ENCODE peak calls at places on chromosomes 7 and 10, in four cellular contexts. One of them, this sample, is unnamed.

GRCh38 chr10:100600218-100600617 is 64.5 kb downstream of the HIF1AN start:
- DNase-seq in HepG2: no peak
- DNase-seq in HCT116: no peak
- DNase-seq in H1: no peak
- DNase-seq in this sample: no peak

GRCh38 chr10:13183625-13184024 is 22.3 kb downstream of the MCM10 start:
- DNase-seq in HepG2: no peak
- DNase-seq in H1: no peak
- DNase-seq in HCT116: no peak
- DNase-seq in this sample: no peak

GRCh38 chr10:24873281-24873683 is 79.1 kb downstream of the PRTFDC1 start:
- DNase-seq in H1: no peak
- DNase-seq in HepG2: peak
- DNase-seq in HCT116: no peak
- DNase-seq in this sample: no peak

GRCh38 chr10:90751107-90751997 is 106.5 kb downstream of the HTR7 start:
- DNase-seq in HCT116: peak
- DNase-seq in HepG2: peak
- DNase-seq in H1: peak
- DNase-seq in this sample: peak

GRCh38 chr7:134120405-134120804 is 6.7 kb upstream of the LRGUK start:
- DNase-seq in H1: no peak
- DNase-seq in HepG2: no peak
- DNase-seq in HCT116: no peak
- DNase-seq in this sample: no peak

GRCh38 chr7:156975620-156976019 is 26.1 kb downstream of the NOM1 start:
- DNase-seq in HCT116: no peak
- DNase-seq in H1: no peak
- DNase-seq in HepG2: no peak
- DNase-seq in this sample: no peak

GRCh38 chr7:81013036-81013435 is 94.2 kb upstream of the SEMA3C start:
- DNase-seq in H1: no peak
- DNase-seq in HepG2: no peak
- DNase-seq in HCT116: peak
- DNase-seq in this sample: no peak

GRCh38 chr10:46552526-46553237 is 3.8 kb downstream of the GPRIN2 start:
- DNase-seq in HCT116: no peak
- DNase-seq in H1: no peak
- DNase-seq in HepG2: no peak
- DNase-seq in this sample: no peak

GRCh38 chr10:1166828-1167275 is 110.7 kb downstream of the WDR37 start:
- DNase-seq in HCT116: no peak
- DNase-seq in HepG2: no peak
- DNase-seq in H1: no peak
- DNase-seq in this sample: no peak

GRCh38 chr10:9188022-9188810 is 1133.7 kb downstream of the GATA3 start:
- DNase-seq in HepG2: no peak
- DNase-seq in HCT116: no peak
- DNase-seq in H1: no peak
- DNase-seq in this sample: no peak

GRCh38 chr7:124051978-124052377 is 19.1 kb upstream of the TMEM229A start:
- DNase-seq in HCT116: no peak
- DNase-seq in H1: no peak
- DNase-seq in HepG2: no peak
- DNase-seq in this sample: no peak

GRCh38 chr10:53536322-53536721 is 763.7 kb upstream of the MBL2 start:
- DNase-seq in HepG2: no peak
- DNase-seq in HCT116: no peak
- DNase-seq in H1: no peak
- DNase-seq in this sample: no peak

GRCh38 chr7:113912881-113913280 is 5.9 kb downstream of the PPP1R3A start:
- DNase-seq in H1: no peak
- DNase-seq in HCT116: no peak
- DNase-seq in HepG2: no peak
- DNase-seq in this sample: no peak

GRCh38 chr10:31929986-31930675 is 1.5 kb upstream of the ARHGAP12 start:
- DNase-seq in H1: no peak
- DNase-seq in HepG2: no peak
- DNase-seq in HCT116: no peak
- DNase-seq in this sample: peak

GRCh38 chr7:66928388-66928787 is 7.4 kb downstream of the TMEM248 start:
- DNase-seq in H1: no peak
- DNase-seq in HCT116: no peak
- DNase-seq in HepG2: no peak
- DNase-seq in this sample: no peak

GRCh38 chr10:78600121-78600665 is 468.6 kb upstream of the ZMIZ1 start:
- DNase-seq in HepG2: no peak
- DNase-seq in HCT116: no peak
- DNase-seq in H1: no peak
- DNase-seq in this sample: no peak

GRCh38 chr10:27461312-27461711 is 42.8 kb upstream of the RAB18 start:
- DNase-seq in HepG2: no peak
- DNase-seq in H1: no peak
- DNase-seq in HCT116: no peak
- DNase-seq in this sample: no peak

GRCh38 chr7:469591-469961 is 50.1 kb downstream of the PDGFA start:
- DNase-seq in H1: peak
- DNase-seq in HepG2: no peak
- DNase-seq in HCT116: no peak
- DNase-seq in this sample: no peak

GRCh38 chr10:132446661-132447445 is 49.9 kb downstream of the PWWP2B start:
- DNase-seq in HCT116: peak
- DNase-seq in HepG2: peak
- DNase-seq in H1: no peak
- DNase-seq in this sample: peak

GRCh38 chr10:113091921-113092320 is 141.9 kb downstream of the TCF7L2 start:
- DNase-seq in H1: no peak
- DNase-seq in HCT116: no peak
- DNase-seq in HepG2: no peak
- DNase-seq in this sample: no peak

GRCh38 chr7:53656881-53657280 is 621.4 kb downstream of the POM121L12 start:
- DNase-seq in HCT116: no peak
- DNase-seq in HepG2: no peak
- DNase-seq in H1: no peak
- DNase-seq in this sample: no peak

GRCh38 chr7:23597908-23598224 is 684 bp downstream of the CCDC126 start:
- DNase-seq in H1: no peak
- DNase-seq in HepG2: no peak
- DNase-seq in HCT116: no peak
- DNase-seq in this sample: no peak

GRCh38 chr7:129923709-129924108 is 29.1 kb downstream of the UBE2H start:
- DNase-seq in HCT116: no peak
- DNase-seq in HepG2: no peak
- DNase-seq in H1: no peak
- DNase-seq in this sample: no peak

GRCh38 chr10:130461631-130462030 is 325.4 kb downstream of the GLRX3 start:
- DNase-seq in HCT116: no peak
- DNase-seq in H1: peak
- DNase-seq in HepG2: no peak
- DNase-seq in this sample: no peak

GRCh38 chr10:43036581-43037428 is 40.1 kb upstream of the RET start:
- DNase-seq in HepG2: no peak
- DNase-seq in H1: no peak
- DNase-seq in HCT116: no peak
- DNase-seq in this sample: no peak

GRCh38 chr7:40027545-40027944 is 77.5 kb downstream of the CDK13 start:
- DNase-seq in H1: no peak
- DNase-seq in HepG2: no peak
- DNase-seq in HCT116: no peak
- DNase-seq in this sample: no peak

GRCh38 chr7:73611017-73611555 is 13.2 kb downstream of the MLXIPL start:
- DNase-seq in HCT116: no peak
- DNase-seq in HepG2: no peak
- DNase-seq in H1: no peak
- DNase-seq in this sample: no peak

GRCh38 chr7:155729847-155730246 is 82.4 kb downstream of the SHH start:
- DNase-seq in HepG2: no peak
- DNase-seq in H1: no peak
- DNase-seq in HCT116: no peak
- DNase-seq in this sample: no peak

GRCh38 chr7:13467111-13467547 is 522.3 kb downstream of the ETV1 start:
- DNase-seq in H1: no peak
- DNase-seq in HepG2: no peak
- DNase-seq in HCT116: no peak
- DNase-seq in this sample: no peak

GRCh38 chr7:119643558-119643957 is 629.4 kb upstream of the KCND2 start:
- DNase-seq in H1: no peak
- DNase-seq in HCT116: no peak
- DNase-seq in HepG2: no peak
- DNase-seq in this sample: no peak

GRCh38 chr10:123637326-123637880 is 28.8 kb upstream of the GPR26 start:
- DNase-seq in H1: no peak
- DNase-seq in HCT116: peak
- DNase-seq in HepG2: no peak
- DNase-seq in this sample: no peak
- TF ChIP-seq FOSL1 in H1: no peak
- TF ChIP-seq FOSL1 in HCT116: peak
- TF ChIP-seq FOSL1 in HepG2: no peak
- TF ChIP-seq FOSL1 in this sample: no peak

DNA sequence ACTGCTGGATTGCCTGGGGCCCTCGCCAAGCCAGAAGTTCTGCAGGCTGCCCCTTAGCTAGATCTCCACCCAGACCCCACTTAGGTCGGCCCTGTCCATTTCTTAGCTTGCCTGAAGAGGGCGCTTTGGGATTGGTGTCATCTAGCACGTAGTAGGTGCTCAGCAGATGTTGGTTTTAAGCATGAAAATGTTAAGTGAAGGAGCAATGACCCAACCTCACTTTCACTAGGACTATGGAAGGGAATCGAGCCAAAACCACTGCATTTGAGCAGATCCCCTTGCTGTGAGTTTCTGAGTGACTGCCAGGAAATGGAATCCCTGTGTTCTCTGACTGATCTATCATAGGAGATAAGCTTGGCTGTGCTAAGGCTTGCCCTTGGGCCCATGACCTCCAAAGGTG is 131.7 kb upstream of the EEPD1 start:
- DNase-seq in HepG2: no peak
- DNase-seq in HCT116: peak
- DNase-seq in H1: peak
- DNase-seq in this sample: peak
- TF ChIP-seq FOSL1 in HepG2: no peak
- TF ChIP-seq FOSL1 in HCT116: no peak
- TF ChIP-seq FOSL1 in H1: no peak
- TF ChIP-seq FOSL1 in this sample: no peak

DNA sequence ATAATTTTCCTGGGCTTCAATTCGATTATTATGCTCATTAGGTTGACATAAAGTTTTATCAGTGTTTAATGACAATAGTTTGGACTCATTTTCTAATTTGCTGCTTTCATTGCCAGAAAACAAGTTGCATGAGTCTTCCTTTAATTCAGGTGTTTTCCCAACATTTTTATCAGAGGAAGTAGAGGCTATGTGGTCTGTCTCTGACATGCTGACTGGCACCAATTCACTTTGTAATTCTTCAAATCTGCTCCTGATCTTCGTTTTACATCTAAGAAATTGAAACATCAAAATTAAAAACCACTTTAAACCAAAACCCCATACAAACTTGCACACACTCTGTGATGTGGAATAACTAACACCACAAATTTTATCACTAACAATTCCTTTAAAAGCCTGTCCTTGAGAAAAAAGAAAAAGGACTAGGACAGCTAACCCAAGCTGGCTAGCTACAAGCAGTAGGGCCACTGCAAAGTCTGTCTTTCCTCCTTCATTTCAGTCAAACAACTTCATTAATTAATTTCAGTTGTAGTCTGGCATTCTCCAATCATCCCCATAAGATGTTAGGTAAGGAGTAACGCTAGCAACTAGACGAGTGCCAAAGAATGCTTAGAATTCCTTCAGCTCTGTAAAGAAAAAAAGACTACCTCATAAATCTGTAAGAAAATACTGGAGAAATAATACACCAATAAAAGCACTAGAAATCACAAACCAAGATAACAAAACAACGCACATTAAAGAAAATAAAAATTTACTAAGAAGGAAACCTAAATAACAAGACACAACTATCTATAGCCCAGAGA is 10.7 kb downstream of the CCDC186 start:
- DNase-seq in H1: no peak
- DNase-seq in HepG2: no peak
- DNase-seq in HCT116: no peak
- DNase-seq in this sample: no peak
- TF ChIP-seq FOSL1 in H1: no peak
- TF ChIP-seq FOSL1 in HepG2: no peak
- TF ChIP-seq FOSL1 in HCT116: no peak
- TF ChIP-seq FOSL1 in this sample: no peak

GRCh38 chr10:89301231-89301630 is 615 bp upstream of the IFIT2 start:
- DNase-seq in H1: no peak
- DNase-seq in HepG2: no peak
- DNase-seq in HCT116: no peak
- DNase-seq in this sample: no peak
- TF ChIP-seq FOSL1 in H1: no peak
- TF ChIP-seq FOSL1 in HepG2: no peak
- TF ChIP-seq FOSL1 in HCT116: no peak
- TF ChIP-seq FOSL1 in this sample: no peak

GRCh38 chr7:117124585-117125220 is 171.4 kb downstream of the ST7 start:
- DNase-seq in HepG2: peak
- DNase-seq in HCT116: peak
- DNase-seq in H1: no peak
- DNase-seq in this sample: peak
- TF ChIP-seq FOSL1 in HepG2: no peak
- TF ChIP-seq FOSL1 in HCT116: peak
- TF ChIP-seq FOSL1 in H1: no peak
- TF ChIP-seq FOSL1 in this sample: peak